ENCODE peak calls at places on chromosomes 16 and 17, in ten cellular contexts. One of them, this sample, is unnamed. For H3K9me3, the result is how much of the 10 kb centered on the place peaks cover.

GRCh38 chr16:70646260-70647241 is at the start of gene IL34:
- DNase-seq in IMR-90: no peak
- DNase-seq in left ventricle myocardium inferior: no peak
- DNase-seq in vagina: no peak
- DNase-seq in thoracic aorta: no peak
- DNase-seq in tibial artery: peak
- DNase-seq in A549: no peak
- DNase-seq in esophagus muscularis mucosa: no peak
- DNase-seq in heart right ventricle: no peak
- DNase-seq in lung: no peak
- DNase-seq in this sample: no peak

GRCh38 chr16:14168146-14168545 is 97.0 kb downstream of the MRTFB start:
- DNase-seq in heart right ventricle: no peak
- DNase-seq in A549: no peak
- DNase-seq in left ventricle myocardium inferior: no peak
- DNase-seq in thoracic aorta: no peak
- DNase-seq in vagina: no peak
- DNase-seq in esophagus muscularis mucosa: no peak
- DNase-seq in lung: no peak
- DNase-seq in tibial artery: no peak
- DNase-seq in IMR-90: no peak
- DNase-seq in this sample: no peak

GRCh38 chr16:72796222-72796621 is 251.7 kb downstream of the ZFHX3 start:
- DNase-seq in tibial artery: no peak
- DNase-seq in heart right ventricle: no peak
- DNase-seq in lung: no peak
- DNase-seq in vagina: no peak
- DNase-seq in A549: no peak
- DNase-seq in left ventricle myocardium inferior: no peak
- DNase-seq in esophagus muscularis mucosa: no peak
- DNase-seq in IMR-90: no peak
- DNase-seq in thoracic aorta: no peak
- DNase-seq in this sample: no peak

GRCh38 chr17:7355053-7355452 is at the start of gene TMEM95:
- DNase-seq in thoracic aorta: no peak
- DNase-seq in tibial artery: no peak
- DNase-seq in left ventricle myocardium inferior: peak
- DNase-seq in heart right ventricle: peak
- DNase-seq in A549: no peak
- DNase-seq in vagina: no peak
- DNase-seq in lung: no peak
- DNase-seq in IMR-90: no peak
- DNase-seq in esophagus muscularis mucosa: no peak
- DNase-seq in this sample: no peak

GRCh38 chr17:75638893-75639292 is 5.7 kb downstream of the SMIM5 start:
- DNase-seq in esophagus muscularis mucosa: no peak
- DNase-seq in A549: no peak
- DNase-seq in left ventricle myocardium inferior: peak
- DNase-seq in lung: no peak
- DNase-seq in tibial artery: no peak
- DNase-seq in IMR-90: no peak
- DNase-seq in vagina: no peak
- DNase-seq in heart right ventricle: peak
- DNase-seq in thoracic aorta: no peak
- DNase-seq in this sample: no peak

GRCh38 chr16:87764600-87765472 is 950 bp downstream of the KLHDC4 start:
- DNase-seq in left ventricle myocardium inferior: no peak
- DNase-seq in IMR-90: no peak
- DNase-seq in A549: no peak
- DNase-seq in heart right ventricle: no peak
- DNase-seq in esophagus muscularis mucosa: no peak
- DNase-seq in lung: no peak
- DNase-seq in vagina: no peak
- DNase-seq in thoracic aorta: no peak
- DNase-seq in tibial artery: no peak
- DNase-seq in this sample: peak

GRCh38 chr16:57007530-57007929 is 18.2 kb downstream of the NLRC5 start:
- DNase-seq in esophagus muscularis mucosa: no peak
- DNase-seq in lung: no peak
- DNase-seq in heart right ventricle: no peak
- DNase-seq in A549: no peak
- DNase-seq in IMR-90: no peak
- DNase-seq in thoracic aorta: no peak
- DNase-seq in tibial artery: no peak
- DNase-seq in vagina: no peak
- DNase-seq in left ventricle myocardium inferior: no peak
- DNase-seq in this sample: no peak

GRCh38 chr16:71916397-71916920 is 21.1 kb downstream of the IST1 start:
- DNase-seq in thoracic aorta: no peak
- DNase-seq in left ventricle myocardium inferior: no peak
- DNase-seq in vagina: no peak
- DNase-seq in tibial artery: no peak
- DNase-seq in A549: no peak
- DNase-seq in esophagus muscularis mucosa: no peak
- DNase-seq in lung: no peak
- DNase-seq in IMR-90: peak
- DNase-seq in heart right ventricle: no peak
- DNase-seq in this sample: no peak

GRCh38 chr17:48113201-48113676 is 5.7 kb downstream of the SNX11 start:
- DNase-seq in esophagus muscularis mucosa: no peak
- DNase-seq in left ventricle myocardium inferior: no peak
- DNase-seq in A549: no peak
- DNase-seq in vagina: no peak
- DNase-seq in lung: no peak
- DNase-seq in tibial artery: peak
- DNase-seq in IMR-90: no peak
- DNase-seq in heart right ventricle: no peak
- DNase-seq in thoracic aorta: no peak
- DNase-seq in this sample: peak

GRCh38 chr17:909642-910323 is 69.8 kb downstream of the NXN start:
- DNase-seq in thoracic aorta: no peak
- DNase-seq in lung: no peak
- DNase-seq in A549: no peak
- DNase-seq in esophagus muscularis mucosa: no peak
- DNase-seq in heart right ventricle: no peak
- DNase-seq in tibial artery: no peak
- DNase-seq in IMR-90: no peak
- DNase-seq in vagina: no peak
- DNase-seq in left ventricle myocardium inferior: no peak
- DNase-seq in this sample: no peak

GRCh38 chr16:81645303-81645702 is 133.8 kb upstream of the PLCG2 start:
- DNase-seq in vagina: no peak
- DNase-seq in esophagus muscularis mucosa: no peak
- DNase-seq in IMR-90: peak
- DNase-seq in tibial artery: peak
- DNase-seq in A549: peak
- DNase-seq in left ventricle myocardium inferior: peak
- DNase-seq in lung: peak
- DNase-seq in thoracic aorta: no peak
- DNase-seq in heart right ventricle: peak
- DNase-seq in this sample: no peak

GRCh38 chr16:72124761-72125634 is 31.4 kb downstream of the DHX38 start:
- DNase-seq in tibial artery: no peak
- DNase-seq in vagina: peak
- DNase-seq in esophagus muscularis mucosa: no peak
- DNase-seq in A549: peak
- DNase-seq in IMR-90: peak
- DNase-seq in heart right ventricle: peak
- DNase-seq in thoracic aorta: no peak
- DNase-seq in left ventricle myocardium inferior: peak
- DNase-seq in lung: peak
- DNase-seq in this sample: peak

DNA sequence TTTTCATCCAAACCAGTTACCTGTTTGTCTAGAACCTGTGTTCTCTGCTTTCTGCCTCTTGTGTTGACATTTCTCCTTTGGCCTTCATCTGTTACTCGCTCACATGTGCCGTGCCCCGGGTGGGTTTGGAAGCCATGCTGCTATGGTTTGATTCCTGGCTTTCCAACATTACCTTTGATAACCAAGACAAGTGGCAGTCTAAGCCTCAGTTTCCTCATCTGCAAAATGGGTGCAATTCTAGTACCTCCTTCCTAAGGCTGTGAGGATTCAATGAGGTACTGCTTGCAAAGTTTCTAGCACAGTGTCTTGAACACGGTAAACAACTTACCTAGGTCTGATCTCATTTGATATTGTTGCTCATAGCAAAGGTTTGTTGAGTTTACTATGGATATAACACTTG is 665.0 kb downstream of the WWOX start:
- DNase-seq in A549: no peak
- DNase-seq in left ventricle myocardium inferior: no peak
- DNase-seq in lung: no peak
- DNase-seq in tibial artery: no peak
- DNase-seq in esophagus muscularis mucosa: no peak
- DNase-seq in thoracic aorta: no peak
- DNase-seq in heart right ventricle: no peak
- DNase-seq in vagina: no peak
- DNase-seq in IMR-90: no peak
- DNase-seq in this sample: no peak
- H3K9me3 ChIP-seq in A549: under half
- H3K9me3 ChIP-seq in left ventricle myocardium inferior: under half
- H3K9me3 ChIP-seq in lung: under half
- H3K9me3 ChIP-seq in tibial artery: under half
- H3K9me3 ChIP-seq in esophagus muscularis mucosa: under half
- H3K9me3 ChIP-seq in thoracic aorta: under half
- H3K9me3 ChIP-seq in heart right ventricle: under half
- H3K9me3 ChIP-seq in vagina: under half
- H3K9me3 ChIP-seq in IMR-90: under half
- H3K9me3 ChIP-seq in this sample: under half

DNA sequence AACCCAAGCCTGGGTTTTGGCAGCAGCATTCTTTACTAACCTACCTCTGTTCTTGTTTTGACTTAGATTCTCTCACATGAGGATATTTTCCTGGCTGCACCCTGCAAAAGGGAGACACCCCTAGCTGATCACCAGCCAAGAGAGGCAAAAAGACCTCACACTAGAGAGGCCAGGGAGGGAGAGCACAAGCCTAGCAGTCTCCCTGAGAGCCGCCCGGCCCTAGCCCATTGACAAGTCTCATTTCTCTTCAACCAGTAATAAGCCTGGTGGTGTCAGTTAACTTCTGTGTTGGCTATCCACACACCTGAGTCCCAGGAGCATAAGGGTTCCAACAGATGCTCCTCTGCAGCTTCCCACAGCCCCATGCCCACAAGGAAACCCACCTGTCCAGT is 18.5 kb upstream of the SREBF1 start:
- DNase-seq in IMR-90: no peak
- DNase-seq in heart right ventricle: no peak
- DNase-seq in left ventricle myocardium inferior: no peak
- DNase-seq in A549: no peak
- DNase-seq in lung: no peak
- DNase-seq in vagina: no peak
- DNase-seq in esophagus muscularis mucosa: no peak
- DNase-seq in thoracic aorta: no peak
- DNase-seq in tibial artery: no peak
- DNase-seq in this sample: no peak
- H3K27ac ChIP-seq in IMR-90: no peak
- H3K27ac ChIP-seq in heart right ventricle: no peak
- H3K27ac ChIP-seq in left ventricle myocardium inferior: no peak
- H3K27ac ChIP-seq in A549: peak
- H3K27ac ChIP-seq in lung: no peak
- H3K27ac ChIP-seq in vagina: no peak
- H3K27ac ChIP-seq in esophagus muscularis mucosa: peak
- H3K27ac ChIP-seq in thoracic aorta: peak
- H3K27ac ChIP-seq in tibial artery: peak
- H3K27ac ChIP-seq in this sample: no peak

DNA sequence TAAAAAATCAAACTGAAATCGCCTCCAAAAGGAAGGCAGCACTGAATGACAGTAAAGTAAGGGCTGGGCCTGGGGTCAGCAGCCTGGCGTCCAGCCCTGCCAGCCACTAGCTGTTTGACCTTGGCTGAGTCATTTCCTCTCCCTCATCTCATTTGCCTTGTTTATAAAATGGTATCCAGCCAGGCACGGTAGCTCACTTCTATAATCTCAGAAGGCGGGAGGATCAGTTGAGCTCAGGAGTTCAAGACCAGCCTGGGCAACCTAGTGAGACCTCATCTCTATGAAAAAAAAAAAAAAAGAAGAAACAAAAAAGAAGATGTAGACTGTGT is 75.1 kb upstream of the TBX2 start:
- DNase-seq in left ventricle myocardium inferior: no peak
- DNase-seq in vagina: no peak
- DNase-seq in IMR-90: peak
- DNase-seq in A549: peak
- DNase-seq in tibial artery: no peak
- DNase-seq in esophagus muscularis mucosa: no peak
- DNase-seq in lung: no peak
- DNase-seq in thoracic aorta: no peak
- DNase-seq in heart right ventricle: no peak
- DNase-seq in this sample: no peak
- H3K9me3 ChIP-seq in left ventricle myocardium inferior: under half
- H3K9me3 ChIP-seq in vagina: under half
- H3K9me3 ChIP-seq in IMR-90: under half
- H3K9me3 ChIP-seq in A549: under half
- H3K9me3 ChIP-seq in tibial artery: under half
- H3K9me3 ChIP-seq in esophagus muscularis mucosa: under half
- H3K9me3 ChIP-seq in lung: under half
- H3K9me3 ChIP-seq in thoracic aorta: under half
- H3K9me3 ChIP-seq in heart right ventricle: under half
- H3K9me3 ChIP-seq in this sample: under half

DNA sequence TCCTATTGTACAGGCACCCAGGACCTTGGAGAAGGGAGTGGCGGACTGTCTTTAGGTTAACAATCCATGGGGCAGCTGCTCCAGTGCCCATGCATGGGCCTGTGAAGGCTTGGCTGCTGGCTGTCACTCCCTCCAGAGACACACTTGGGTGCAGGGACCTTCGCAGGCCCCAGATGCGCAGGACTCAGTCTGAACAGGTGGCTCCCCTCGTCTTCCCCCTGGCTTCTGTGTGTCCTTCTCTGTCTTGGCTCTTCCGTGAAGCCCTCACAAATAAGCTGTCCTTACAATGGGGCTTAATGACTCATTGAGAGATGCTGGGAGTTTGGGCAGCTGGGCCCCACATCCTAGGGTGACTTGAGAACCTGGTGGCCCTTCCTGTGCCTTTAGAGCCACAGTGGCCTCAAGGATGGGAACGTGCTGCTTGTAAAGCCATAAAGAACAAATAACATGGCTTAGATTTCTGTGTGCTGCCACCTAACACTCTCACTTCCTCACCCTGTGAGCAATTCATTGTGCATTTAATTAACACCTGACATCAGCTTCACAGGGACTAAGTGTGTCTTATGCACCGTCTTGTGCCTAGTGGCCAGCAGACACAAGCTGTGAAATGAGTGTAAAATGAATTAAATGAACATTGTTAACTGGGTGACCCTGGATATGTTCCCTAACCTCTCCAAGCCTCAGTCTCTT is 340.7 kb downstream of the SNX29 start:
- DNase-seq in thoracic aorta: no peak
- DNase-seq in vagina: no peak
- DNase-seq in lung: no peak
- DNase-seq in left ventricle myocardium inferior: no peak
- DNase-seq in heart right ventricle: no peak
- DNase-seq in IMR-90: no peak
- DNase-seq in A549: no peak
- DNase-seq in esophagus muscularis mucosa: no peak
- DNase-seq in tibial artery: no peak
- DNase-seq in this sample: no peak
- H3K27ac ChIP-seq in thoracic aorta: no peak
- H3K27ac ChIP-seq in vagina: no peak
- H3K27ac ChIP-seq in lung: no peak
- H3K27ac ChIP-seq in left ventricle myocardium inferior: no peak
- H3K27ac ChIP-seq in heart right ventricle: no peak
- H3K27ac ChIP-seq in IMR-90: no peak
- H3K27ac ChIP-seq in A549: peak
- H3K27ac ChIP-seq in esophagus muscularis mucosa: no peak
- H3K27ac ChIP-seq in tibial artery: no peak
- H3K27ac ChIP-seq in this sample: no peak